ENCODE peak calls at places on chromosome 17, in eight cellular contexts. One of them, this sample, is unnamed.

GRCh38 chr17:80447790-80448189 is 28.6 kb downstream of the NPTX1 start:
- DNase-seq in hepatocyte: no peak
- DNase-seq in bronchial epithelial cell: peak; percentile 62
- DNase-seq in BJ: no peak
- DNase-seq in thoracic aorta: no peak
- DNase-seq in spleen: no peak
- DNase-seq in neural progenitor cell: no peak
- DNase-seq in body of pancreas: no peak
- DNase-seq in this sample: no peak

GRCh38 chr17:72255481-72255880 is 134.7 kb downstream of the SOX9 start:
- DNase-seq in body of pancreas: no peak
- DNase-seq in bronchial epithelial cell: peak; percentile 31
- DNase-seq in spleen: no peak
- DNase-seq in BJ: no peak
- DNase-seq in hepatocyte: no peak
- DNase-seq in neural progenitor cell: no peak
- DNase-seq in thoracic aorta: no peak
- DNase-seq in this sample: no peak

GRCh38 chr17:79789943-79790804 is 6.7 kb downstream of the CBX8 start:
- DNase-seq in bronchial epithelial cell: no peak
- DNase-seq in hepatocyte: peak; percentile 79
- DNase-seq in neural progenitor cell: peak; percentile 84
- DNase-seq in thoracic aorta: no peak
- DNase-seq in body of pancreas: no peak
- DNase-seq in spleen: peak; percentile 86
- DNase-seq in BJ: no peak
- DNase-seq in this sample: no peak

GRCh38 chr17:63998050-63998720 is at the start of gene PRR29:
- DNase-seq in hepatocyte: peak; percentile 93
- DNase-seq in body of pancreas: peak; percentile 70
- DNase-seq in spleen: peak; percentile 93
- DNase-seq in bronchial epithelial cell: no peak
- DNase-seq in BJ: no peak
- DNase-seq in neural progenitor cell: peak; percentile 96
- DNase-seq in thoracic aorta: no peak
- DNase-seq in this sample: peak; percentile 54

GRCh38 chr17:14360851-14361250 is 60.0 kb downstream of the HS3ST3B1 start:
- DNase-seq in neural progenitor cell: no peak
- DNase-seq in BJ: no peak
- DNase-seq in hepatocyte: no peak
- DNase-seq in body of pancreas: no peak
- DNase-seq in bronchial epithelial cell: no peak
- DNase-seq in thoracic aorta: no peak
- DNase-seq in spleen: no peak
- DNase-seq in this sample: no peak

GRCh38 chr17:70699408-70699807 is 530.1 kb downstream of the KCNJ2 start:
- DNase-seq in body of pancreas: no peak
- DNase-seq in neural progenitor cell: no peak
- DNase-seq in BJ: no peak
- DNase-seq in hepatocyte: no peak
- DNase-seq in spleen: no peak
- DNase-seq in thoracic aorta: no peak
- DNase-seq in bronchial epithelial cell: no peak
- DNase-seq in this sample: no peak

GRCh38 chr17:57874434-57875108 is 24.7 kb upstream of the MRPS23 start:
- DNase-seq in neural progenitor cell: peak; percentile 88
- DNase-seq in hepatocyte: peak; percentile 91
- DNase-seq in thoracic aorta: peak; percentile 72
- DNase-seq in BJ: peak; percentile 76
- DNase-seq in body of pancreas: no peak
- DNase-seq in bronchial epithelial cell: peak; percentile 48
- DNase-seq in spleen: peak; percentile 86
- DNase-seq in this sample: peak; percentile 96

GRCh38 chr17:43660816-43661493 is 767 bp downstream of the MEOX1 start:
- DNase-seq in bronchial epithelial cell: no peak
- DNase-seq in neural progenitor cell: no peak
- DNase-seq in spleen: no peak
- DNase-seq in thoracic aorta: no peak
- DNase-seq in hepatocyte: no peak
- DNase-seq in BJ: no peak
- DNase-seq in body of pancreas: no peak
- DNase-seq in this sample: no peak

GRCh38 chr17:15247891-15248529 is 17.1 kb downstream of the PMP22 start:
- DNase-seq in spleen: peak; percentile 27
- DNase-seq in hepatocyte: no peak
- DNase-seq in bronchial epithelial cell: no peak
- DNase-seq in body of pancreas: no peak
- DNase-seq in BJ: no peak
- DNase-seq in thoracic aorta: no peak
- DNase-seq in neural progenitor cell: peak; percentile 39
- DNase-seq in this sample: no peak

GRCh38 chr17:66043419-66043818 is 148.5 kb downstream of the CEP112 start:
- DNase-seq in body of pancreas: no peak
- DNase-seq in neural progenitor cell: no peak
- DNase-seq in thoracic aorta: no peak
- DNase-seq in BJ: no peak
- DNase-seq in hepatocyte: no peak
- DNase-seq in spleen: no peak
- DNase-seq in bronchial epithelial cell: no peak
- DNase-seq in this sample: peak; percentile 3

GRCh38 chr17:64786337-64786736 is 124.2 kb upstream of the SMURF2 start:
- DNase-seq in neural progenitor cell: no peak
- DNase-seq in bronchial epithelial cell: peak; percentile 55
- DNase-seq in body of pancreas: no peak
- DNase-seq in spleen: no peak
- DNase-seq in thoracic aorta: no peak
- DNase-seq in BJ: no peak
- DNase-seq in hepatocyte: no peak
- DNase-seq in this sample: no peak

GRCh38 chr17:40450175-40450574 is 6.9 kb downstream of the IGFBP4 start:
- DNase-seq in hepatocyte: peak; percentile 55
- DNase-seq in BJ: no peak
- DNase-seq in body of pancreas: peak; percentile 66
- DNase-seq in thoracic aorta: no peak
- DNase-seq in spleen: no peak
- DNase-seq in neural progenitor cell: peak; percentile 49
- DNase-seq in bronchial epithelial cell: peak; percentile 50
- DNase-seq in this sample: peak; percentile 49
- TF ChIP-seq CTCF in hepatocyte: peak; percentile 47
- TF ChIP-seq CTCF in BJ: peak; percentile 70
- TF ChIP-seq CTCF in body of pancreas: peak; percentile 46
- TF ChIP-seq CTCF in thoracic aorta: no peak
- TF ChIP-seq CTCF in spleen: peak; percentile 61
- TF ChIP-seq CTCF in neural progenitor cell: peak; percentile 57
- TF ChIP-seq CTCF in bronchial epithelial cell: peak; percentile 68
- TF ChIP-seq CTCF in this sample: peak; percentile 56

DNA sequence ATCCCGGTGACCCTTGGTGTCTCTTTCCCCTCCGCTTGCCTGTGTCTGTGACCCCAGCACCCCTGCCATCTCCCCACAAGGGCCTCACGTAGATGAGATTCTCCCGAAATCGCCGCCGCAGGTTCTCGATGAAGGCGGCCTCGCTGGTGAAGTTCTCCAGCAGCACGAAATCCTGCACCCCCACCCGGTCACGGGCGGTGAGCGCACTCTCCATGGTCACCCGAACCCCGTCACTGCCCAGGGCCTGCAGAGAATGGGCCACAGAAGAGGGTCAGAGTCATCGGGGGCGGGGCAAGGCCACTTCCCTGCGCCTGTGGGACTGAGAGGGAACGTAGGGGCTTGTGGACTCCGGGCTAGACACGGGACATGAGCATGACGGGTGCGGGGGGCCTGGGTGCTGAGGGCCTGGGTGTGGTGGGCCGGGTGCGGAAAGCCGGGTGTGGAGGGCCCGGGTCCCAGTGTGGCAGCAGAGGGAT is 8.4 kb downstream of the MYO1C start:
- DNase-seq in spleen: peak; percentile 77
- DNase-seq in neural progenitor cell: no peak
- DNase-seq in BJ: no peak
- DNase-seq in body of pancreas: peak; percentile 36
- DNase-seq in bronchial epithelial cell: no peak
- DNase-seq in hepatocyte: no peak
- DNase-seq in thoracic aorta: no peak
- DNase-seq in this sample: no peak
- H3K4me3 ChIP-seq in spleen: peak overlapping the region; percentile 91
- H3K4me3 ChIP-seq in neural progenitor cell: no peak overlapping the region
- H3K4me3 ChIP-seq in BJ: peak overlapping the region; percentile 69
- H3K4me3 ChIP-seq in body of pancreas: peak overlapping the region; percentile 21
- H3K4me3 ChIP-seq in bronchial epithelial cell: no peak overlapping the region
- H3K4me3 ChIP-seq in hepatocyte: no peak overlapping the region
- H3K4me3 ChIP-seq in thoracic aorta: peak overlapping the region; percentile 90
- H3K4me3 ChIP-seq in this sample: no peak overlapping the region

DNA sequence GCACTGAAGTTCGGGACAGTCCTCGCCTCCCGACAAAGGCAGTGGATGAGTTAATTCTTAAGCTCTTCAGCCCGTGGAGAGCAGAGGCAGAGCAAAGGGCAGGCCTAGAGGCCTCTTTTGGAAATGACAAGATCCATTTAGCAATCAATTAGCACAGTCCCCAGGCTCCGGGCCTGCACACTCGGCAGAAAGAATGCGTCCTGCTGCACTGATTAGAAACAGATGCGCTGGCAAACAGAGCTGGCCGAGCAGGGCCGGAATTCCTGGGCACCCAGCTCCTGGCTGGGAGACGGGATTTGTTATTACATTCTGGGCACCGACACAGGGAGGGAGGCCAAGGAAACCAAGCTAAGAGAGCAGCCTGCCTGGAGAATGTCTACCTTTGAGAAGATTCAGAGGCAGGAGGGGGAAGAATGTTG is 162.9 kb downstream of the COPRS start:
- DNase-seq in neural progenitor cell: peak; percentile 94
- DNase-seq in body of pancreas: peak; percentile 44
- DNase-seq in thoracic aorta: peak; percentile 78
- DNase-seq in bronchial epithelial cell: no peak
- DNase-seq in hepatocyte: peak; percentile 83
- DNase-seq in BJ: peak; percentile 83
- DNase-seq in spleen: no peak
- DNase-seq in this sample: peak; percentile 90
- TF ChIP-seq CTCF in neural progenitor cell: peak; percentile 47
- TF ChIP-seq CTCF in body of pancreas: no peak
- TF ChIP-seq CTCF in thoracic aorta: peak; percentile 28
- TF ChIP-seq CTCF in bronchial epithelial cell: no peak
- TF ChIP-seq CTCF in hepatocyte: peak; percentile 15
- TF ChIP-seq CTCF in BJ: peak; percentile 46
- TF ChIP-seq CTCF in spleen: no peak
- TF ChIP-seq CTCF in this sample: peak; percentile 28

DNA sequence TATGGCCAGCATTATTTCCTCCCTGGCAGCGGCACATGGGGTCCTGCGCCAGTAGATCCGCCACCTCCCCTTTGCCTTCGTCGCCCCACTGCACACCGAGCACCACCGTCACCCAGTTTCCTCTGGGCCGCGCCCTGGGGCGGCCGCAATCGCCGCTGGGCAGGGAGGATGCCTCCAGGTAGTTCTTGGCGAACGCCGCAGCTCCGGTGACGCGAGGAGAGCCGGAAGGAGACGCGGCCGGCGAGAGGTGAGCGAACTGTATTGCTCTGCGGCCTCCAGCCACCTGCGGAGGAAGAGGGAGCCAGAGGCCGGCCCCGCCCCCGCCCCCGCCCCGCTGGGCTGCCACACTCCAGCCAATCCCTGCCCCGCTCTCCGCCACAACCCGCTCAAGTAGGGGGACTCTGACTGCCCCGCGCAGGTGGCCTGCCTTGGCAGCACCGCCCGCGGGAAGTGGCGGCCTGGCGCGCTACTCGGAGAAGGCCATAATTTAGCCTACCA is 11.8 kb upstream of the SLFN13 start:
- DNase-seq in neural progenitor cell: peak; percentile 87
- DNase-seq in body of pancreas: peak; percentile 75
- DNase-seq in hepatocyte: peak; percentile 76
- DNase-seq in bronchial epithelial cell: peak; percentile 23
- DNase-seq in spleen: peak; percentile 95
- DNase-seq in thoracic aorta: no peak
- DNase-seq in BJ: no peak
- DNase-seq in this sample: no peak
- H3K4me3 ChIP-seq in neural progenitor cell: peak overlapping the region; percentile 41
- H3K4me3 ChIP-seq in body of pancreas: no peak overlapping the region
- H3K4me3 ChIP-seq in hepatocyte: no peak overlapping the region
- H3K4me3 ChIP-seq in bronchial epithelial cell: peak overlapping the region; percentile 25
- H3K4me3 ChIP-seq in spleen: peak overlapping the region; percentile 63
- H3K4me3 ChIP-seq in thoracic aorta: peak overlapping the region; percentile 56
- H3K4me3 ChIP-seq in BJ: no peak overlapping the region
- H3K4me3 ChIP-seq in this sample: no peak overlapping the region

GRCh38 chr17:17603178-17603894 is 11.8 kb upstream of the PEMT start:
- DNase-seq in spleen: no peak
- DNase-seq in bronchial epithelial cell: no peak
- DNase-seq in thoracic aorta: no peak
- DNase-seq in neural progenitor cell: no peak
- DNase-seq in hepatocyte: no peak
- DNase-seq in BJ: no peak
- DNase-seq in body of pancreas: no peak
- DNase-seq in this sample: no peak
- TF ChIP-seq CTCF in spleen: no peak
- TF ChIP-seq CTCF in bronchial epithelial cell: no peak
- TF ChIP-seq CTCF in thoracic aorta: no peak
- TF ChIP-seq CTCF in neural progenitor cell: no peak
- TF ChIP-seq CTCF in hepatocyte: no peak
- TF ChIP-seq CTCF in BJ: no peak
- TF ChIP-seq CTCF in body of pancreas: no peak
- TF ChIP-seq CTCF in this sample: no peak

GRCh38 chr17:8572767-8573166 is 57.8 kb downstream of the MYH10 start:
- DNase-seq in hepatocyte: no peak
- DNase-seq in body of pancreas: no peak
- DNase-seq in spleen: no peak
- DNase-seq in BJ: no peak
- DNase-seq in neural progenitor cell: no peak
- DNase-seq in thoracic aorta: no peak
- DNase-seq in bronchial epithelial cell: no peak
- DNase-seq in this sample: peak; percentile 19
- H3K4me3 ChIP-seq in hepatocyte: no peak overlapping the region
- H3K4me3 ChIP-seq in body of pancreas: no peak overlapping the region
- H3K4me3 ChIP-seq in spleen: no peak overlapping the region
- H3K4me3 ChIP-seq in BJ: no peak overlapping the region
- H3K4me3 ChIP-seq in neural progenitor cell: no peak overlapping the region
- H3K4me3 ChIP-seq in thoracic aorta: no peak overlapping the region
- H3K4me3 ChIP-seq in bronchial epithelial cell: no peak overlapping the region
- H3K4me3 ChIP-seq in this sample: no peak overlapping the region

This sample was measured in fibroblast of villous mesenchyme.